ENCODE peak calls at places on chromosomes 13 and 19, in five cellular contexts. E is naive thymus-derived CD8-positive, alpha-beta T cell; Q is stimulated activated CD4-positive, alpha-beta T cell treated with anti-CD3 and anti-CD28 coated beads, Interleukin-15, amount 100 ng/mL, for 1 hour; S is activated naive CD8-positive, alpha-beta T cell treated with anti-CD3 and anti-CD28 coated beads for 36 hours; H is renal cortical epithelial cell. U is an unnamed sample.

GRCh38 chr13:70960841-70961443 is 852.7 kb upstream of the KLHL1 start:
- DNase-seq in S (no peak), H (peak), Q (no peak), E (no peak), U (no peak)

GRCh38 chr13:72648513-72649065 is 78.8 kb downstream of the MZT1 start:
- DNase-seq in H (peak), E (no peak), S (no peak), Q (no peak), U (no peak)

GRCh38 chr13:23856008-23856750 is 33.0 kb downstream of the MIPEP start:
- DNase-seq in Q (no peak), H (no peak), E (no peak), S (no peak), U (no peak)

GRCh38 chr13:82688400-82688999 is 1193.8 kb downstream of the SLITRK1 start:
- DNase-seq in Q (no peak), S (no peak), E (no peak), H (peak), U (no peak)

GRCh38 chr19:10551698-10552301 is 8.1 kb downstream of the ATG4D start:
- DNase-seq in Q (no peak), E (peak), S (peak), H (peak), U (no peak)

GRCh38 chr13:92719868-92720267 is 506.7 kb upstream of the GPC6 start:
- DNase-seq in Q (no peak), H (no peak), E (no peak), S (no peak), U (no peak)

GRCh38 chr13:70668983-70669382 is 560.7 kb upstream of the KLHL1 start:
- DNase-seq in S (no peak), E (no peak), H (no peak), Q (no peak), U (no peak)

GRCh38 chr13:32125221-32125621 is 93.6 kb downstream of the FRY start:
- DNase-seq in Q (no peak), H (no peak), S (no peak), E (no peak), U (no peak)

GRCh38 chr19:5903502-5904301 is at the start of gene NDUFA11:
- DNase-seq in S (peak), Q (peak), E (peak), H (no peak), U (peak)

GRCh38 chr19:40716031-40716654 is 543 bp downstream of the COQ8B start:
- DNase-seq in S (peak), Q (peak), H (peak), E (no peak), U (no peak)

GRCh38 chr13:100454876-100455275 is 133.7 kb downstream of the GGACT start:
- DNase-seq in Q (no peak), S (no peak), H (peak), E (no peak), U (no peak)

GRCh38 chr19:43310221-43310620 is 40.9 kb upstream of the PSG9 start:
- DNase-seq in H (no peak), Q (no peak), S (no peak), E (no peak), U (no peak)

GRCh38 chr19:7637374-7638256 is 705 bp downstream of the STXBP2 start:
- DNase-seq in Q (no peak), H (no peak), S (no peak), E (no peak), U (no peak)

GRCh38 chr19:38163419-38164290 is 60.4 kb downstream of the DPF1 start:
- DNase-seq in H (no peak), Q (no peak), E (no peak), S (no peak), U (no peak)

GRCh38 chr19:55376381-55376933 is at the start of gene TMEM190:
- DNase-seq in Q (no peak), S (no peak), H (no peak), E (no peak), U (no peak)

GRCh38 chr13:112234131-112234875 is 141.9 kb upstream of the SPACA7 start:
- DNase-seq in Q (no peak), S (no peak), H (no peak), E (no peak), U (no peak)

GRCh38 chr19:3642987-3643386 is 16.4 kb upstream of the CACTIN start:
- DNase-seq in Q (no peak), H (no peak), S (peak), E (no peak), U (no peak)

GRCh38 chr13:98284677-98285076 is 107.6 kb upstream of the RNF113B start:
- DNase-seq in E (no peak), H (no peak), S (no peak), Q (no peak), U (no peak)

GRCh38 chr13:50847501-50847900 is 4.0 kb upstream of the DLEU7 start:
- DNase-seq in H (no peak), S (no peak), Q (no peak), E (no peak), U (no peak)

GRCh38 chr13:42946927-42947326 is 45.1 kb downstream of the EPSTI1 start:
- DNase-seq in E (no peak), H (peak), S (no peak), Q (no peak), U (no peak)

GRCh38 chr19:11887618-11888531 is at the start of gene ZNF69:
- DNase-seq in Q (peak), S (peak), E (peak), H (peak), U (peak)

U was measured in activated CD4-positive, CD25-positive, alpha-beta regulatory T cell.